ENCODE peak calls at places on chromosomes 1 and 21, in four cellular contexts. I is HFFc6, T is progenitor cell of endocrine pancreas, C is fibroblast of the aortic adventitia. H is an unnamed sample.

GRCh38 chr1:78647238-78647637 is 2.4 kb upstream of the IFI44 start:
- DNase-seq in T (no peak), I (no peak), C (no peak), H (no peak)

GRCh38 chr1:58618303-58618702 is 41.3 kb upstream of the TACSTD2 start:
- DNase-seq in C (peak), T (no peak), I (peak), H (no peak)

GRCh38 chr1:23403038-23403336 is 21.6 kb downstream of the TCEA3 start:
- DNase-seq in I (peak), C (peak), T (no peak), H (no peak)

GRCh38 chr1:3060112-3060511 is 8.9 kb upstream of the PRDM16 start:
- DNase-seq in T (no peak), C (no peak), I (no peak), H (no peak)

GRCh38 chr1:199687321-199687720 is 340.2 kb upstream of the NR5A2 start:
- DNase-seq in T (no peak), C (peak), I (peak), H (no peak)

GRCh38 chr1:99456536-99456935 is 189.4 kb upstream of the PALMD start:
- DNase-seq in I (no peak), T (no peak), C (no peak), H (no peak)

GRCh38 chr21:42997053-42997452 is 22.7 kb downstream of the PKNOX1 start:
- DNase-seq in T (no peak), C (peak), I (peak), H (no peak)

GRCh38 chr1:78911956-78912880 is 94.3 kb downstream of the ADGRL4 start:
- DNase-seq in T (no peak), C (no peak), I (no peak), H (no peak)

GRCh38 chr1:80158771-80159170 is 1152.2 kb upstream of the ADGRL4 start:
- DNase-seq in I (no peak), C (no peak), T (no peak), H (no peak)

GRCh38 chr1:108615544-108615943 is 45.3 kb downstream of the HENMT1 start:
- DNase-seq in T (no peak), I (no peak), C (no peak), H (no peak)

GRCh38 chr1:194568610-194569009 is 1382.2 kb upstream of the B3GALT2 start:
- DNase-seq in I (no peak), T (no peak), C (no peak), H (no peak)

GRCh38 chr1:189659731-189660130 is 817.9 kb downstream of the BRINP3 start:
- DNase-seq in I (no peak), T (no peak), C (no peak), H (no peak)

GRCh38 chr1:165257969-165258459 is 98.5 kb downstream of the LMX1A start:
- DNase-seq in C (peak), T (no peak), I (peak), H (no peak)

DNA sequence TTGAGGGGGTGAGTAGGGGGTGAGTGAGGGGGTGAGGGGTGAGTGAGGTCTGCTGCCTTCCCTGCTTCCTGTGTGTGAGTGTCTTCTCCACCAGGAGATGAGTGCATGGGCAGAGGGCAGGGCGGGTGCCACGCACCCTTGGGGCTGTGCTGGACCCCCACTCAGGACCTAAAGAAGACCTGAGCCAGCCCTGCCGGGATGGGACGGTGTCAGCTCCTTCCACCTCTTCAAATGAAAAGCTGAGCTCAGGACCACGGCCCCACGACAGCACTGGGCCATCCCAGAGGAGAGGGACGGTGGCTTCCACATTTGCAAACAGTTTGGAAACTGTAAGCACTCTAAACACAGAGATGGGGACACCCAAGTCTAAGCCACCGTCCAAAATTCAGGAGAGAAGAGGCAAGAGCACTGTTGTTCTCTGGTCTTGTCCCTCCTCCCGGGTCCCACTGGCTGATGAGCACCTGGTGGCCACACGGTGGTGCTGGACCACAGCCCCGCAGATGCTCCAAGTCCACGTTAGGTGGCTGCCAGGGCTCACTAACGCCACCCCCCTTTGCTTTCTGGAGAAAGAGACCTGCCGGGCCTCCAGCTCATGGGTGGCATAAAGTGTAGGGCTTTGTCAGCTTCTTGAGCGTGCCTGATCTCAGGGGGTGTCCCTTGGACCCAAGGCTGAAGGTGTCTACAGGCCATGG is 32.1 kb downstream of the TMPRSS2 start:
- DNase-seq in I (no peak), C (no peak), T (no peak), H (no peak)
- TF ChIP-seq CTCF in I (no peak), C (no peak), T (no peak), H (no peak)

GRCh38 chr1:31688233-31688918 is 15.4 kb downstream of the COL16A1 start:
- DNase-seq in C (no peak), I (no peak), T (no peak), H (no peak)

GRCh38 chr1:31679676-31680230 is 24.1 kb downstream of the COL16A1 start:
- DNase-seq in C (no peak), I (no peak), T (no peak), H (no peak)

GRCh38 chr1:31681421-31681820 is 22.4 kb downstream of the COL16A1 start:
- DNase-seq in T (no peak), I (no peak), C (no peak), H (no peak)

GRCh38 chr1:31687601-31688000 is 16.2 kb downstream of the COL16A1 start:
- DNase-seq in T (no peak), C (no peak), I (no peak), H (no peak)

GRCh38 chr1:31683997-31684396 is 19.8 kb downstream of the COL16A1 start:
- DNase-seq in C (no peak), I (no peak), T (no peak), H (no peak)
- TF ChIP-seq CTCF in C (peak), I (peak), T (peak), H (peak)

DNA sequence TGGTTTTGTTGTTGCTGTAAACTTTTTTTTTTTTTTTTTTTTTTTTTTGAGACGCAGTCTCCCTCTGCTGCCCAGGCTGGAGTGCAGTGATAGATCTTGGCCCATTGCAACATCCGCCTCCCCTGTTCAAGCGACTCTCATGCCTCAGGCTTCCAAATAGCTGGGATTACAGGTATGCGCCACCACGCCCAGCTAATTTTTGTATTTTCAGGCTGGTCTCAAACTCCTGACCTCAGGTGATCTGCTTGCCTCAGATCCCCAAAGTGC is 78.9 kb upstream of the SLC45A1 start:
- DNase-seq in T (no peak), C (peak), I (no peak), H (no peak)
- TF ChIP-seq CTCF in T (no peak), C (peak), I (peak), H (no peak)

DNA sequence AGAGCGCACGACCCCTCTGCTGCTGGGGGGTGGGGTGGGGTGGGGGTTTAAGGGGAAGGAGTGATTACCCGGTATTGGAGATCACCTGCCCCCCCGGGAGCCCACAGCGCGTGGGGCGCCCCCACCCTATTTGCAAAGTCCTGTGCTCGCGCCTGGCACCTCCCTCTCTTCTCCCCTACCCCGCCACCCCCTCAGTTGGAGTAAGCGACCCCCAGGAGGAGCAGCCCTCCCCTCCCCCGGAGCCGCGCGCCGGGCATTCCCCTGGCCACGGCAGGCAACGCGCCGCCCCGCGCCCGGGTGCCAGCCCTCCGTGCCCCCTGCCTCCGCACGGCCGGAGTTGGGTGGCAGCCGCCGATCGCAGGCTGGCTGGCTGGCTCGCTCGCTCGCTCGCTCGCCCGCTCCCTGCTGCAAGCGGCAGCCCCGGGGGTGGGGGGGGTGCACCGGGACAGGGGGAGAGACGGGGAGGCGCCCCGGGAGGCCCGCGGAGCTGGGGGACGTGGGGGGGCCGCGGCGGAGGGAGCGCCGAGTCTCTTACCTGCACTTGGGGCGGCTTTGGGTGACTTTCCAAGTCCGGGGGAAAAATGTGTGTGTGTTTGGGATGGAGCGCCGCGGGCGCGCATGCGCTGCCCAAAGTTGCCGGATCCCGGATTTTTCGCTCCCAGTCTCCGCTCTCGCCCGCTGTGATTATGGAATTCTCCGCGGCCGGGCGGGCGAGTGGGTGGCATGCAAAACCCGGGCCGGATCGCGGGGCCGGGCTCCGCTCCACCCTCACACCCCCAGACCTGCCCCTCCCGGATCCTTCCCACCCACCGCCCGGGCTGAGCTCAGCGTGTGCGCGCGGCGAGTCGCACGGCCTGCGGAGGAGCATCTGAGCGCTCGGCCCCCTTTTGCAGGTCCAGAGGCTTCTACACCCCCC is at the start of gene CASZ1:
- DNase-seq in C (peak), I (peak), T (peak), H (no peak)
- TF ChIP-seq CTCF in C (no peak), I (no peak), T (no peak), H (no peak)

GRCh38 chr1:174408142-174408541 is 39.6 kb upstream of the GPR52 start:
- DNase-seq in C (no peak), T (no peak), I (no peak), H (no peak)

GRCh38 chr1:174414205-174414604 is 33.6 kb upstream of the GPR52 start:
- DNase-seq in C (no peak), I (no peak), T (no peak), H (no peak)

GRCh38 chr1:174407705-174408104 is 40.1 kb upstream of the GPR52 start:
- DNase-seq in I (peak), T (no peak), C (no peak), H (no peak)

GRCh38 chr1:174417921-174418320 is 29.8 kb upstream of the GPR52 start:
- DNase-seq in C (no peak), I (no peak), T (no peak), H (no peak)

DNA sequence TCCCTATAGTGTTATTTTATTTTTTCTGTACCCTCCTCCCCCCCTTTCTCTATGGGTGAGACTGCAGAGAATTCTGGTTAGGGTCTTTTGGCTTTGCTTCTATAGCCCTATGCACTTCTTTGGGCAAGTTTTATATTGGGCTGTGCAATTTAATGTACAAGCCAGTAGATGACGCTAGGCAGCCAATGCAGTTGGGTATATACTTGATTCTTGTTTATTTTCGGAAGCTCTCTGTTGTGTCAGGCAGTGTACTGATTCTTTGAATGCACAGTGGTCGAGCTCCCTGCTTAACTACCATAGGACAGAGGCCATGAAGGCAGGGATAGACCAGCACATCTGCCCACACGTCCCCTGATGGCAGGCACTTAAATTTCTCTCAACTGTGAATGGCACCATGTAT is 34.1 kb upstream of the GPR52 start:
- DNase-seq in I (no peak), T (no peak), C (peak), H (no peak)
- TF ChIP-seq CTCF in I (peak), T (no peak), C (peak), H (no peak)

DNA sequence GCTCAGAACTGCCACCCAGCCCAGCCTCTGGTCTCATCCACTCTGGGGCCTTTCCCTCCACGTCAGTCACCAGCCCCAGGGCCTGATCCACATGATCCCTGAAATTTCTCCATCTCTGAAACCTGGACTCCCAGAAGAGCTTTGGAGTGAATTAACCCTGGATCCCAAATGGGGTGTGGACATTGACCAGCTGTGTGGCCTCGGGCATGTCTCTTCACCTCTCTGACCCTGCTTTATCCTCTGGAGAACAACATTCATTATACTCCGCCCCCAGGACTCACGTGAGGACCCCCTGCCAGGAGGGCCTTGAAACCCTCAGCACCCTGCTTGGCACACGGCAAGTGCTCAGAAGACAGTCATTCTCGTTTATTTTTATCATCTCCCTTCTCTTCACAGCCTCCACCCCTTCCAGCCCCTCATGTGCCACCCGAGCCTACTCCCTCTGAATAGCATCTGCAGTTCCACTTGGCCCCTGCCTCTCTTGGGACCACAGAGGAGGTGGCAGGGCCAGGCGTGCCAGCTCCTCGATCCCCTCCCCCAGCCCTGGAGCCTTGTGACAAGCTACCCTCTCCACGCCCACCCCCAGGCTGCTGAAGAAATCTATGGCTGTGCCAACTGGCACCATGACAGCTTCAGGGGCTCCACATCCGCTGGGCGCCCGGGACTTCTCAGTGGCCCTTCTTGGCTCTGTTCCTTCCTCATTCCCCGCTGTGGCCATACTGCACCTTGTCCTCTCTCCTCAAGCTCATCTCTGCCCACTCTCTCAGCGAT is 18.1 kb downstream of the ADGRB2 start:
- DNase-seq in C (no peak), I (no peak), T (no peak), H (no peak)
- TF ChIP-seq CTCF in C (no peak), I (peak), T (no peak), H (no peak)

H was measured in natural killer cell.